ENCODE peak calls at places on chromosomes 16 and 17, in five cellular contexts. Y is bronchial epithelial cell; J is ELR; N is NCI-H1092; P is activated T-helper 9 cell treated with anti-CD3 and anti-CD28 coated beads, Interleukin-2, amount 50 U/mL, for 16 hours. U is an unnamed sample.

GRCh38 chr17:32502710-32503109 is 15.9 kb downstream of the CDK5R1 start:
- DNase-seq in Y (no peak), J (no peak), N (no peak), P (no peak), U (no peak)

GRCh38 chr17:39935896-39936295 is 8.4 kb downstream of the LRRC3C start:
- DNase-seq in Y (peak), J (peak), N (no peak), P (no peak), U (no peak)

GRCh38 chr17:38476549-38476948 is 48.3 kb downstream of the ARHGAP23 start:
- DNase-seq in Y (no peak), J (no peak), N (no peak), P (no peak), U (no peak)

GRCh38 chr17:82750241-82750905 is 1.5 kb upstream of the TBCD start:
- DNase-seq in Y (no peak), J (no peak), N (no peak), P (no peak), U (no peak)

GRCh38 chr17:75059369-75060345 is 12.6 kb downstream of the KCTD2 start:
- DNase-seq in Y (peak), J (peak), N (no peak), P (no peak), U (no peak)

GRCh38 chr16:87419971-87420370 is 27.8 kb downstream of the MAP1LC3B start:
- DNase-seq in Y (no peak), J (no peak), N (no peak), P (no peak), U (no peak)

GRCh38 chr16:89686520-89687091 is at the start of gene CDK10:
- DNase-seq in Y (peak), J (peak), N (peak), P (peak), U (peak)

GRCh38 chr17:3006801-3007200 is 56.6 kb downstream of the OR1D5 start:
- DNase-seq in Y (no peak), J (no peak), N (no peak), P (no peak), U (no peak)

GRCh38 chr17:72735602-72736001 is 356.9 kb downstream of the SLC39A11 start:
- DNase-seq in Y (no peak), J (no peak), N (no peak), P (no peak), U (no peak)

GRCh38 chr17:34637041-34637547 is 57.7 kb downstream of the TMEM132E start:
- DNase-seq in Y (no peak), J (no peak), N (no peak), P (no peak), U (no peak)

GRCh38 chr17:45262516-45263476 is 902 bp upstream of the SPATA32 start:
- DNase-seq in Y (peak), J (no peak), N (no peak), P (no peak), U (no peak)

GRCh38 chr17:8173056-8173870 is 2.9 kb downstream of the TMEM107 start:
- DNase-seq in Y (peak), J (peak), N (peak), P (peak), U (peak)

GRCh38 chr16:83403751-83404150 is 404.0 kb upstream of the HSBP1 start:
- DNase-seq in Y (peak), J (peak), N (no peak), P (no peak), U (no peak)

GRCh38 chr17:20009302-20010098 is at the start of gene SPECC1:
- DNase-seq in Y (peak), J (peak), N (peak), P (peak), U (no peak)

GRCh38 chr16:81366316-81366932 is 51.7 kb downstream of the GAN start:
- DNase-seq in Y (peak), J (peak), N (no peak), P (no peak), U (peak)

GRCh38 chr17:69179227-69179952 is 37.7 kb upstream of the ABCA6 start:
- DNase-seq in Y (peak), J (peak), N (no peak), P (no peak), U (no peak)

GRCh38 chr17:49454050-49454449 is 39.4 kb upstream of the PHB1 start:
- DNase-seq in Y (no peak), J (peak), N (no peak), P (no peak), U (no peak)

GRCh38 chr16:4240624-4241023 is 1.3 kb downstream of the SRL start:
- DNase-seq in Y (no peak), J (no peak), N (no peak), P (no peak), U (no peak)

GRCh38 chr17:48478224-48479013 is 48.4 kb upstream of the SKAP1 start:
- DNase-seq in Y (no peak), J (no peak), N (no peak), P (no peak), U (peak)

GRCh38 chr17:2672026-2672425 is 39.5 kb downstream of the CLUH start:
- DNase-seq in Y (no peak), J (no peak), N (no peak), P (no peak), U (no peak)

GRCh38 chr16:17433577-17433960 is 37.2 kb downstream of the XYLT1 start:
- DNase-seq in Y (no peak), J (no peak), N (no peak), P (no peak), U (no peak)

GRCh38 chr16:20879175-20880053 is 20.7 kb downstream of the DCUN1D3 start:
- DNase-seq in Y (peak), J (peak), N (no peak), P (no peak), U (no peak)

GRCh38 chr17:15323147-15323546 is 18.2 kb downstream of the TEKT3 start:
- DNase-seq in Y (no peak), J (no peak), N (no peak), P (no peak), U (no peak)

GRCh38 chr16:19907161-19907992 is 22.7 kb upstream of the GPRC5B start:
- DNase-seq in Y (peak), J (peak), N (peak), P (peak), U (peak)

GRCh38 chr16:11629071-11630030 is 38.9 kb upstream of the SNN start:
- DNase-seq in Y (no peak), J (no peak), N (peak), P (no peak), U (no peak)

GRCh38 chr16:78413651-78414050 is 314.2 kb downstream of the WWOX start:
- DNase-seq in Y (no peak), J (no peak), N (no peak), P (no peak), U (no peak)

GRCh38 chr16:73601911-73602310 is 554.0 kb upstream of the ZFHX3 start:
- DNase-seq in Y (no peak), J (no peak), N (no peak), P (no peak), U (no peak)

GRCh38 chr17:28488154-28488883 is 14.9 kb downstream of the SLC13A2 start:
- DNase-seq in Y (no peak), J (no peak), N (no peak), P (no peak), U (no peak)

GRCh38 chr17:45132569-45133463 is 501 bp upstream of the PLCD3 start:
- DNase-seq in Y (peak), J (peak), N (peak), P (peak), U (peak)

GRCh38 chr16:80751167-80751566 is 53.2 kb downstream of the CDYL2 start:
- DNase-seq in Y (peak), J (no peak), N (no peak), P (no peak), U (no peak)

GRCh38 chr16:67879462-67879861 is 5.2 kb upstream of the NRN1L start:
- DNase-seq in Y (no peak), J (no peak), N (no peak), P (no peak), U (no peak)

GRCh38 chr17:4795168-4795567 is 796 bp upstream of the PSMB6 start:
- DNase-seq in Y (no peak), J (no peak), N (no peak), P (no peak), U (no peak)

U was measured in Karpas-422.